ENCODE peak calls at places on chromosomes 4 and X, in five cellular contexts. D, N, A, O and B are unnamed samples.

GRCh38 chrX:40474205-40474626 is 106.6 kb upstream of the ATP6AP2 start:
- DNase-seq in N (no peak), A (peak), O (peak), D (no peak), B (no peak)

GRCh38 chr4:158020175-158020574 is 152.7 kb downstream of the GASK1B start:
- DNase-seq in D (no peak), A (peak), N (no peak), O (peak), B (no peak)

GRCh38 chrX:153556767-153557166 is 39.3 kb downstream of the ATP2B3 start:
- DNase-seq in N (no peak), O (no peak), D (no peak), A (no peak), B (no peak)

GRCh38 chr4:83128235-83128929 is 13.9 kb upstream of the PLAC8 start:
- DNase-seq in D (no peak), A (no peak), O (no peak), N (no peak), B (no peak)

GRCh38 chr4:16893141-16893571 is 5.3 kb downstream of the LDB2 start:
- DNase-seq in D (no peak), O (no peak), N (no peak), A (no peak), B (no peak)

GRCh38 chrX:107776649-107777535 is 641 bp upstream of the NCBP2L start:
- DNase-seq in O (peak), N (no peak), D (no peak), A (peak), B (peak)

GRCh38 chr4:184255361-184255760 is 37.7 kb upstream of the ENPP6 start:
- DNase-seq in N (no peak), O (no peak), A (no peak), D (no peak), B (no peak)

GRCh38 chr4:125091031-125091540 is 223.7 kb upstream of the FAT4 start:
- DNase-seq in O (no peak), N (no peak), A (no peak), D (no peak), B (no peak)

GRCh38 chrX:46686003-46686645 is 72.8 kb downstream of the SLC9A7 start:
- DNase-seq in O (no peak), A (peak), N (no peak), D (no peak), B (peak)

GRCh38 chr4:169311643-169312365 is 41.0 kb upstream of the SH3RF1 start:
- DNase-seq in A (no peak), O (no peak), D (no peak), N (no peak), B (peak)

GRCh38 chrX:8364369-8365141 is 100.1 kb upstream of the VCX3B start:
- DNase-seq in O (no peak), A (peak), D (no peak), N (no peak), B (no peak)

GRCh38 chrX:91414710-91415109 is 19.9 kb upstream of the PABPC5 start:
- DNase-seq in N (no peak), O (no peak), A (no peak), D (no peak), B (peak)

GRCh38 chr4:120915311-120915710 is 7.2 kb downstream of the PRDM5 start:
- DNase-seq in A (no peak), O (no peak), D (no peak), N (no peak), B (no peak)

GRCh38 chr4:10926025-10926424 is 241.5 kb upstream of the CLNK start:
- DNase-seq in O (no peak), N (no peak), A (no peak), D (no peak), B (no peak)

GRCh38 chr4:1654216-1654945 is 29.7 kb downstream of the FAM53A start:
- DNase-seq in A (no peak), N (no peak), O (no peak), D (no peak), B (no peak)

GRCh38 chr4:2007804-2008670 is 737 bp downstream of the NELFA start:
- DNase-seq in A (no peak), O (no peak), D (no peak), N (no peak), B (peak)

GRCh38 chr4:73777612-73778011 is 37.2 kb downstream of the CXCL8 start:
- DNase-seq in N (no peak), O (no peak), D (no peak), A (no peak), B (no peak)

GRCh38 chr4:52037730-52038108 is 380 bp downstream of the SGCB start:
- DNase-seq in N (peak), D (no peak), O (peak), A (no peak), B (no peak)

GRCh38 chr4:119211856-119212250 is 660 bp upstream of the USP53 start:
- DNase-seq in D (no peak), O (no peak), A (no peak), N (no peak), B (no peak)

GRCh38 chr4:42904986-42905385 is 12.5 kb downstream of the GRXCR1 start:
- DNase-seq in D (no peak), O (no peak), N (no peak), A (no peak), B (no peak)

GRCh38 chr4:137892134-137892533 is 350.0 kb downstream of the SLC7A11 start:
- DNase-seq in A (no peak), N (no peak), O (no peak), D (no peak), B (no peak)

GRCh38 chrX:13208281-13208935 is 111.4 kb downstream of the ATXN3L start:
- DNase-seq in N (peak), O (no peak), D (no peak), A (no peak), B (no peak)

GRCh38 chr4:7630559-7631287 is 196.0 kb upstream of the PSAPL1 start:
- DNase-seq in O (no peak), A (no peak), N (no peak), D (no peak), B (no peak)

GRCh38 chrX:1507511-1508463 is 29.2 kb downstream of the P2RY8 start:
- DNase-seq in O (peak), N (peak), D (peak), A (peak), B (peak)

GRCh38 chr4:138576684-138577083 is 334.5 kb upstream of the SLC7A11 start:
- DNase-seq in N (no peak), A (no peak), D (no peak), O (no peak), B (no peak)

GRCh38 chr4:53208749-53209148 is 157.1 kb downstream of the SCFD2 start:
- DNase-seq in O (no peak), A (no peak), N (no peak), D (no peak), B (no peak)

GRCh38 chrX:16826207-16826606 is 39.9 kb downstream of the TXLNG start:
- DNase-seq in O (no peak), D (no peak), A (no peak), N (peak), B (peak)

GRCh38 chr4:15738877-15739276 is 36.0 kb downstream of the BST1 start:
- DNase-seq in D (no peak), O (no peak), N (no peak), A (no peak), B (no peak)

GRCh38 chr4:78566834-78567501 is 15.4 kb downstream of the ANXA3 start:
- DNase-seq in O (no peak), D (no peak), N (no peak), A (no peak), B (no peak)

GRCh38 chr4:77877167-77877566 is 14.5 kb downstream of the MRPL1 start:
- DNase-seq in A (no peak), N (no peak), O (no peak), D (no peak), B (no peak)

GRCh38 chr4:1318488-1319213 is 28.4 kb upstream of the UVSSA start:
- DNase-seq in N (no peak), O (no peak), D (peak), A (no peak), B (no peak)

GRCh38 chr4:109977854-109978501 is 65.3 kb downstream of the EGF start:
- DNase-seq in O (no peak), D (no peak), N (no peak), A (no peak), B (no peak)

GRCh38 chrX:153595859-153596857 is 2.8 kb downstream of the CCNQ start:
- DNase-seq in O (peak), D (peak), A (no peak), N (no peak), B (no peak)

GRCh38 chr4:102675142-102675541 is 85.6 kb downstream of the MANBA start:
- DNase-seq in O (no peak), A (no peak), D (no peak), N (no peak), B (no peak)

GRCh38 chr4:56937262-56937661 is 29.6 kb downstream of the REST start:
- DNase-seq in A (no peak), D (no peak), O (no peak), N (no peak), B (no peak)

GRCh38 chrX:149881081-149881711 is at the start of gene MAGEA8:
- DNase-seq in A (no peak), O (no peak), D (peak), N (no peak), B (peak)
- TF ChIP-seq CTCF in A (no peak), O (no peak), D (peak), N (peak), B (no peak)

DNA sequence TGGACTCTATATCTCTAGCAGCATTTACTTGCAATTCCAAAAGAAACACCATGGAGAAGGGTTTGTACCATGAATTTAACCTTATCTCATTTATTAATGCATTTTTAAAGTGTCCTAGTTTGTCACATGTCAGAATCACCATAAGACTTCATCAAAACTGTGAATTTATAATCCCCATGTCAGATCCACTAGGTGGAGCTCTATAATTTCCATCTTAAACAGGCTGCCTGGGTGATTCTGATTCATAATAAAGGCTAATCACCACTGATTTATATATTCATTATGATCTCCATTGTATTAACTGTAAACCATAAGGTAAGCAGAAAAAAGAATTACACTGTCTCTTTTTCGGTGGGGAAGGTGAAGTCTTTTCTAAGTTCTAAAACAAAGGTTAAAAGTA is 4.0 kb downstream of the TCEAL2 start:
- DNase-seq in D (no peak), N (no peak), A (no peak), O (no peak), B (no peak)
- TF ChIP-seq CTCF in D (peak), N (peak), A (no peak), O (no peak), B (peak)

GRCh38 chr4:154332681-154333421 is 158.7 kb downstream of the DCHS2 start:
- DNase-seq in N (peak), D (no peak), O (peak), A (no peak), B (peak)
- TF ChIP-seq CTCF in N (peak), D (no peak), O (no peak), A (no peak), B (no peak)

GRCh38 chr4:87069037-87069742 is 134.4 kb downstream of the AFF1 start:
- DNase-seq in A (no peak), O (no peak), D (no peak), N (no peak), B (no peak)
- TF ChIP-seq CTCF in A (no peak), O (no peak), D (no peak), N (no peak), B (no peak)